ENCODE peak calls at places on chromosomes 2 and 18, in ten cellular contexts. L, G, P, A, V, T, K, F, H and N are unnamed samples.

GRCh38 chr2:20071397-20072383 is 20.3 kb upstream of the LAPTM4A start:
- DNase-seq in F (no peak), G (peak; percentile 86), T (no peak), A (peak; percentile 88), K (peak; percentile 43), V (peak; percentile 98), P (peak; percentile 99), H (peak; percentile 58), L (peak; percentile 71), N (no peak)

GRCh38 chr2:174820361-174820760 is 56.1 kb upstream of the CHRNA1 start:
- DNase-seq in A (no peak), G (no peak), P (no peak), L (no peak), F (no peak), K (no peak), H (no peak), T (no peak), V (no peak), N (no peak)

GRCh38 chr18:13375302-13376255 is 157.0 kb downstream of the LDLRAD4 start:
- DNase-seq in H (no peak), V (peak; percentile 91), A (peak; percentile 92), T (peak; percentile 30), F (peak; percentile 48), K (no peak), L (no peak), G (peak; percentile 79), P (peak; percentile 81), N (no peak)

GRCh38 chr2:32357545-32358482 is 991 bp downstream of the BIRC6 start:
- DNase-seq in F (peak; percentile 6), L (peak; percentile 35), V (peak; percentile 31), T (no peak), P (peak; percentile 38), K (peak; percentile 71), H (peak; percentile 50), G (peak; percentile 67), A (peak; percentile 34), N (peak; percentile 45)

GRCh38 chr2:189798312-189799029 is 14.2 kb downstream of the PMS1 start:
- DNase-seq in P (peak; percentile 83), T (no peak), H (no peak), G (peak; percentile 25), L (peak; percentile 24), A (peak; percentile 35), V (peak; percentile 74), F (peak; percentile 12), K (no peak), N (no peak)

GRCh38 chr2:204110250-204111183 is 174.0 kb downstream of the ICOS start:
- DNase-seq in G (no peak), P (peak; percentile 11), K (no peak), V (no peak), A (no peak), L (no peak), F (no peak), H (no peak), T (no peak), N (no peak)

GRCh38 chr2:142315353-142315752 is 184.5 kb upstream of the LRP1B start:
- DNase-seq in H (no peak), P (no peak), V (no peak), K (no peak), F (no peak), A (peak; percentile 80), L (no peak), G (no peak), T (no peak), N (no peak)

GRCh38 chr18:37741012-37741586 is 175.5 kb upstream of the CELF4 start:
- DNase-seq in F (no peak), K (no peak), G (no peak), P (no peak), V (no peak), T (no peak), A (no peak), L (no peak), H (no peak), N (no peak)

DNA sequence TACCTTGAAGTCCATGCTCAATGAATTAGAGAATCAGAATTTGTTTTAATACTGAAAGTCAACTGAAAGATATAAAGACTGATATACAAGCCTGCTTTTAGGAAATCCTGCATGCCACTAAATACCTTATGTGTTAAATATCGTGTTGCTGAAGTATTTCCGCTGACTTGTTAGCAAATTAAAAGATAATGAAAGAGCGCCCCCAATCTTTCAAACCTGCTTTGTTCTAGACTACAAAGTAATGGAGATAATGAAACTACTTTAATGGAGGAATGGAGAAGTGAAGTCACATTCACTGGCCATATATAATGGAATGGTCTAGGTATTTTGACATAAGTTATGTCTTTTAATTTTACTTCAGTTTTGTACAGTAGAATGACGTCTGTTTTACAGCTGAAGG is 95.7 kb downstream of the ASXL3 start:
- DNase-seq in H (no peak), K (peak; percentile 19), P (no peak), G (no peak), T (no peak), A (no peak), F (no peak), L (no peak), V (no peak), N (no peak)
- TF ChIP-seq CTCF in H (peak; percentile 59), K (peak; percentile 41), P (no peak), G (peak; percentile 19), T (no peak), A (no peak), F (no peak), L (no peak), V (no peak), N (no peak)

GRCh38 chr2:119180891-119181290 is 22.3 kb upstream of the C1QL2 start:
- DNase-seq in F (no peak), T (no peak), A (no peak), V (no peak), L (no peak), G (no peak), P (no peak), K (no peak), H (no peak), N (no peak)

GRCh38 chr2:119179951-119180350 is 21.4 kb upstream of the C1QL2 start:
- DNase-seq in T (no peak), V (no peak), F (no peak), H (no peak), K (no peak), L (no peak), A (no peak), G (peak; percentile 47), P (no peak), N (no peak)

GRCh38 chr2:119177171-119177837 is 18.8 kb upstream of the C1QL2 start:
- DNase-seq in L (no peak), G (no peak), K (no peak), T (no peak), A (no peak), P (no peak), V (no peak), H (no peak), F (no peak), N (no peak)

GRCh38 chr2:119177838-119178190 is 19.3 kb upstream of the C1QL2 start:
- DNase-seq in L (no peak), G (no peak), K (no peak), V (no peak), T (no peak), F (no peak), P (no peak), H (no peak), A (no peak), N (no peak)

DNA sequence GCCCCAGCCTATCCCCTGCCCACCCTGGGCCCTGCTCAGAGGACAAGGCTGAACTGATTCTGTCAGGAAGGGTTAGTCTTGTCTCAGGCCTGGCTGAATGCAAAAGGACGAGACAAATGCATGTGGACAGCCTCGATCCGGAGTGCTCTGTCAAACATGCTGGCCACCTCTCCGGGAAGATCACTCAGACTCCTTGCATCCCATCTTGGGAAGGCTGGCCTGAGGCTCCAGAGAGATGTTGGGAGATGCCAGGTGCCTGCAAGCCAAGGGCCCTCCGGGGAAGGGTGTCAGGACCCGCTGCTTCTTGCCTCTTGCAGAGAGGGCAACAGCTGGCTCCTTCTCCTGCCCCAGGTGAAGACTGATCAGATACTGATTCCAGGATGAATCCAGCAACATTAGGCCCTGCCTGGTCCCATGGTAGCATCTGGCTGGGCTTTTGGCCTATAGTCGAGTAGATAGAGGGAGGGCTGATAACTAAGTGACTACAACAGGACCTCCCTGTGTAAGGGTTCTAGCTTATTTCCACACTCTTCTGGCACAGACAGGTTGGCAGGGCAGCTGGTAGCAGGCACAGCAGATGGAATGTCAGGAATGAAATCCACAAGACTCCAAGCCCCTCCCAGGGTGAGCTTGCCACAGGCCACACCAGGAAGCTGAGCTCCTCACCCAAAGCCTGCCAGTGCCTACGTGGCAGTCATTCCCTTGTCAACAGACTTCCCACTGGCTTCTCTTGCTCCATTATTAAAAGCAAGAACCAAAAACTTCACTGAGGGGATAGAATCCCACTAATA is 20.5 kb upstream of the C1QL2 start:
- DNase-seq in T (peak; percentile 76), K (no peak), L (no peak), F (no peak), G (peak; percentile 38), A (no peak), V (no peak), H (no peak), P (no peak), N (no peak)
- H3K9ac ChIP-seq in T (no peak overlapping the region), K (no peak overlapping the region), L (no peak overlapping the region), F (no peak overlapping the region), G (no peak overlapping the region), A (no peak overlapping the region), V (no peak overlapping the region), H (no peak overlapping the region), P (no peak overlapping the region), N (no peak overlapping the region)

DNA sequence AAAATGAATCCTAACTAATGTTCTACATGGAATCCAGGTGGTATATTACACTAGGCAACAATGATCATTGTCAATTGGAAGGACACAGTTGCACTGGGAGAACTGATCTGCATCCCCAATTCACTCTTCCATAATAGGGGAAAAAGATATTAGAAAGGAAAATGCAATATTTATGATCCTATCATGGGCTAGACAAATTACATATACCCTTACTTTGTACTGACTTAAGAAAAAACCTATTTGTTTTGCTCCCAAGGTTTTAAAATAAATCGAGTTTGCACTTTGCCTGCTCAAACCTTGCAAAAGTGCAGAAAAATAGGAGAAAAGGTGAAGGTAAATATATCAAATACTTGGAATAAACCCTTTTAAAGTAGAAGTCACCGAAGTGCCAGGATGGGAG is 11.0 kb upstream of the PAX3 start:
- DNase-seq in F (no peak), H (no peak), A (no peak), G (no peak), P (no peak), V (no peak), T (no peak), K (no peak), L (no peak), N (no peak)
- H3K9me3 ChIP-seq in F (no peaks in the 10 kb centered on the region), H (no peaks in the 10 kb centered on the region), A (peaks cover 8% of the 10 kb centered on the region), G (peaks cover 5% of the 10 kb centered on the region), P (no peaks in the 10 kb centered on the region), V (peaks cover 16% of the 10 kb centered on the region), T (peaks cover 7% of the 10 kb centered on the region), K (no peaks in the 10 kb centered on the region), L (no peaks in the 10 kb centered on the region), N (no peaks in the 10 kb centered on the region)

GRCh38 chr2:225466891-225467604 is 67.5 kb downstream of the NYAP2 start:
- DNase-seq in K (no peak), V (no peak), L (no peak), H (no peak), F (no peak), A (no peak), G (peak; percentile 3), T (no peak), P (no peak), N (peak; percentile 22)

GRCh38 chr2:225463449-225463848 is 63.9 kb downstream of the NYAP2 start:
- DNase-seq in L (no peak), K (no peak), P (no peak), A (no peak), F (no peak), T (no peak), G (no peak), V (no peak), H (no peak), N (no peak)

GRCh38 chr2:225464346-225465025 is 65.0 kb downstream of the NYAP2 start:
- DNase-seq in V (no peak), G (no peak), A (no peak), T (no peak), P (no peak), L (no peak), H (no peak), F (no peak), K (no peak), N (no peak)

GRCh38 chr2:225465827-225466226 is 66.3 kb downstream of the NYAP2 start:
- DNase-seq in F (no peak), G (no peak), H (peak; percentile 69), P (no peak), K (peak; percentile 42), A (no peak), T (no peak), L (no peak), V (no peak), N (no peak)

DNA sequence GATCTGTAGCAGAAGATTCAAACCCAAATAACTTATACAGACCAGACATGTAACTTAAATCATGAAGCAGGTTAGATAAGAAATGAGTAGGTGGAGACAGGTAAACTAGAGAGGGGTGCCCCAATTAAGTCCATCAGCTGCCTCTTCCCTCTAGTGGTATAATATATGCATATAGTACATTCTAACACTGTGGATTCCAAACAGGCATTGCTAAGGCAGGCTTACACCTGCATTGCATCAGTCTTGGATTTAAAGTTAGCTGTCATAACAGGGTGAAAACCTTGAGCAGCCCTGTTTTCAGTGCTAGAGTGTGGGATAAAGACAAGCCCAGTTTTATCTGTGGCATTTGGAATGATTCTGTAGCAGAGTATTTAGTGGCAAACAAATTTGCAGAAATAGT is 63.4 kb downstream of the NYAP2 start:
- DNase-seq in T (no peak), H (no peak), V (no peak), K (no peak), F (peak; percentile 41), G (no peak), A (no peak), L (no peak), P (peak; percentile 11), N (no peak)
- TF ChIP-seq CTCF in T (no peak), H (no peak), V (no peak), K (no peak), F (no peak), G (peak; percentile 32), A (no peak), L (no peak), P (no peak), N (no peak)